ENCODE peak calls at places on chromosomes 1 and 21, in six cellular contexts. One of them, this sample, is unnamed.

GRCh38 chr1:178694923-178695525 is 30.0 kb upstream of the RALGPS2 start:
- DNase-seq in ovary: no peak
- DNase-seq in HepG2: no peak
- DNase-seq in H1: no peak
- DNase-seq in transverse colon: no peak
- DNase-seq in stomach: no peak
- DNase-seq in this sample: no peak

GRCh38 chr1:203692565-203693470 is 66.2 kb downstream of the ATP2B4 start:
- DNase-seq in stomach: peak; percentile 65
- DNase-seq in H1: no peak
- DNase-seq in ovary: peak; percentile 95
- DNase-seq in HepG2: no peak
- DNase-seq in transverse colon: peak; percentile 75
- DNase-seq in this sample: peak; percentile 89

GRCh38 chr1:93244298-93245069 is 64.0 kb downstream of the CCDC18 start:
- DNase-seq in transverse colon: no peak
- DNase-seq in stomach: no peak
- DNase-seq in H1: no peak
- DNase-seq in HepG2: no peak
- DNase-seq in ovary: no peak
- DNase-seq in this sample: no peak

GRCh38 chr1:112337028-112337531 is 58.9 kb upstream of the CTTNBP2NL start:
- DNase-seq in ovary: peak; percentile 20
- DNase-seq in transverse colon: no peak
- DNase-seq in H1: no peak
- DNase-seq in HepG2: peak; percentile 13
- DNase-seq in stomach: peak; percentile 34
- DNase-seq in this sample: no peak

GRCh38 chr1:230403442-230403841 is 22.7 kb downstream of the PGBD5 start:
- DNase-seq in ovary: no peak
- DNase-seq in stomach: no peak
- DNase-seq in HepG2: no peak
- DNase-seq in H1: no peak
- DNase-seq in transverse colon: no peak
- DNase-seq in this sample: no peak

GRCh38 chr1:231800071-231800470 is 173.5 kb downstream of the DISC1 start:
- DNase-seq in HepG2: no peak
- DNase-seq in transverse colon: no peak
- DNase-seq in ovary: no peak
- DNase-seq in stomach: no peak
- DNase-seq in H1: no peak
- DNase-seq in this sample: no peak

GRCh38 chr1:25682059-25682601 is 65.5 kb downstream of the MAN1C1 start:
- DNase-seq in HepG2: no peak
- DNase-seq in H1: no peak
- DNase-seq in ovary: no peak
- DNase-seq in stomach: no peak
- DNase-seq in transverse colon: no peak
- DNase-seq in this sample: no peak

GRCh38 chr1:63928197-63929105 is 154.6 kb downstream of the ROR1 start:
- DNase-seq in stomach: peak; percentile 61
- DNase-seq in transverse colon: no peak
- DNase-seq in HepG2: no peak
- DNase-seq in H1: no peak
- DNase-seq in ovary: no peak
- DNase-seq in this sample: no peak

GRCh38 chr1:84505167-84506001 is 802 bp upstream of the SPATA1 start:
- DNase-seq in transverse colon: peak; percentile 13
- DNase-seq in HepG2: peak; percentile 81
- DNase-seq in H1: no peak
- DNase-seq in stomach: no peak
- DNase-seq in ovary: no peak
- DNase-seq in this sample: no peak

GRCh38 chr21:41766051-41766882 is 585 bp downstream of the RIPK4 start:
- DNase-seq in stomach: no peak
- DNase-seq in transverse colon: no peak
- DNase-seq in H1: no peak
- DNase-seq in HepG2: no peak
- DNase-seq in ovary: no peak
- DNase-seq in this sample: no peak

GRCh38 chr1:46004491-46004890 is 127.9 kb downstream of the PIK3R3 start:
- DNase-seq in transverse colon: no peak
- DNase-seq in stomach: no peak
- DNase-seq in H1: no peak
- DNase-seq in HepG2: no peak
- DNase-seq in ovary: no peak
- DNase-seq in this sample: no peak

GRCh38 chr1:229130028-229130668 is 140.8 kb upstream of the RAB4A start:
- DNase-seq in stomach: peak; percentile 48
- DNase-seq in ovary: no peak
- DNase-seq in HepG2: peak; percentile 88
- DNase-seq in transverse colon: peak; percentile 83
- DNase-seq in H1: no peak
- DNase-seq in this sample: peak; percentile 65

GRCh38 chr1:203648281-203648680 is 21.6 kb downstream of the ATP2B4 start:
- DNase-seq in stomach: no peak
- DNase-seq in HepG2: no peak
- DNase-seq in ovary: no peak
- DNase-seq in transverse colon: no peak
- DNase-seq in H1: no peak
- DNase-seq in this sample: no peak

GRCh38 chr1:1299686-1300351 is 7.9 kb downstream of the ACAP3 start:
- DNase-seq in H1: no peak
- DNase-seq in ovary: no peak
- DNase-seq in transverse colon: no peak
- DNase-seq in HepG2: no peak
- DNase-seq in stomach: no peak
- DNase-seq in this sample: no peak

GRCh38 chr1:156295391-156295947 is at the start of gene GLMP:
- DNase-seq in H1: no peak
- DNase-seq in transverse colon: peak; percentile 77
- DNase-seq in stomach: peak; percentile 78
- DNase-seq in HepG2: peak; percentile 52
- DNase-seq in ovary: peak; percentile 68
- DNase-seq in this sample: peak; percentile 71

GRCh38 chr1:22591576-22591975 is 28.3 kb downstream of the EPHA8 start:
- DNase-seq in H1: no peak
- DNase-seq in HepG2: no peak
- DNase-seq in ovary: no peak
- DNase-seq in stomach: no peak
- DNase-seq in transverse colon: no peak
- DNase-seq in this sample: no peak

GRCh38 chr21:42062543-42063022 is 8.5 kb upstream of the UMODL1 start:
- DNase-seq in H1: no peak
- DNase-seq in stomach: peak; percentile 56
- DNase-seq in transverse colon: peak; percentile 76
- DNase-seq in ovary: no peak
- DNase-seq in HepG2: no peak
- DNase-seq in this sample: no peak

GRCh38 chr1:66231162-66232077 is 302.5 kb upstream of the SGIP1 start:
- DNase-seq in transverse colon: no peak
- DNase-seq in HepG2: no peak
- DNase-seq in ovary: no peak
- DNase-seq in stomach: no peak
- DNase-seq in H1: no peak
- DNase-seq in this sample: no peak

GRCh38 chr1:155360051-155360450 is 39.4 kb downstream of the RUSC1 start:
- DNase-seq in ovary: no peak
- DNase-seq in HepG2: no peak
- DNase-seq in H1: no peak
- DNase-seq in transverse colon: no peak
- DNase-seq in stomach: no peak
- DNase-seq in this sample: no peak

GRCh38 chr1:218538341-218538740 is 193.2 kb downstream of the TGFB2 start:
- DNase-seq in HepG2: no peak
- DNase-seq in H1: no peak
- DNase-seq in transverse colon: no peak
- DNase-seq in ovary: no peak
- DNase-seq in stomach: no peak
- DNase-seq in this sample: no peak

GRCh38 chr1:66000033-66000637 is 207.4 kb downstream of the PDE4B start:
- DNase-seq in ovary: no peak
- DNase-seq in H1: no peak
- DNase-seq in stomach: no peak
- DNase-seq in transverse colon: no peak
- DNase-seq in HepG2: no peak
- DNase-seq in this sample: no peak

GRCh38 chr1:152533327-152533938 is 19.2 kb downstream of the CRCT1 start:
- DNase-seq in HepG2: peak; percentile 48
- DNase-seq in H1: no peak
- DNase-seq in stomach: no peak
- DNase-seq in ovary: no peak
- DNase-seq in transverse colon: peak; percentile 56
- DNase-seq in this sample: no peak

GRCh38 chr1:63871451-63871850 is 97.6 kb downstream of the ROR1 start:
- DNase-seq in HepG2: no peak
- DNase-seq in H1: no peak
- DNase-seq in stomach: no peak
- DNase-seq in ovary: no peak
- DNase-seq in transverse colon: no peak
- DNase-seq in this sample: no peak

GRCh38 chr1:64898107-64898861 is 68.1 kb downstream of the JAK1 start:
- DNase-seq in transverse colon: peak; percentile 82
- DNase-seq in H1: no peak
- DNase-seq in ovary: peak; percentile 89
- DNase-seq in stomach: peak; percentile 75
- DNase-seq in HepG2: peak; percentile 91
- DNase-seq in this sample: no peak

GRCh38 chr21:35045539-35046222 is 3.4 kb downstream of the RUNX1 start:
- DNase-seq in ovary: no peak
- DNase-seq in stomach: no peak
- DNase-seq in HepG2: no peak
- DNase-seq in H1: no peak
- DNase-seq in transverse colon: no peak
- DNase-seq in this sample: no peak

GRCh38 chr1:111366256-111366655 is 61.3 kb downstream of the OVGP1 start:
- DNase-seq in HepG2: no peak
- DNase-seq in stomach: no peak
- DNase-seq in ovary: no peak
- DNase-seq in transverse colon: no peak
- DNase-seq in H1: no peak
- DNase-seq in this sample: no peak

GRCh38 chr1:241944300-241944699 is 13.3 kb upstream of the BECN2 start:
- DNase-seq in H1: no peak
- DNase-seq in stomach: no peak
- DNase-seq in HepG2: no peak
- DNase-seq in ovary: no peak
- DNase-seq in transverse colon: no peak
- DNase-seq in this sample: no peak

GRCh38 chr1:209416009-209416408 is 167.5 kb upstream of the CAMK1G start:
- DNase-seq in HepG2: no peak
- DNase-seq in transverse colon: no peak
- DNase-seq in stomach: no peak
- DNase-seq in H1: no peak
- DNase-seq in ovary: no peak
- DNase-seq in this sample: peak; percentile 14

GRCh38 chr1:192539450-192540132 is 36.0 kb upstream of the RGS1 start:
- DNase-seq in H1: no peak
- DNase-seq in HepG2: peak; percentile 70
- DNase-seq in ovary: no peak
- DNase-seq in transverse colon: no peak
- DNase-seq in stomach: no peak
- DNase-seq in this sample: no peak

GRCh38 chr1:89927037-89927436 is 67.9 kb upstream of the ZNF326 start:
- DNase-seq in transverse colon: no peak
- DNase-seq in ovary: no peak
- DNase-seq in stomach: no peak
- DNase-seq in HepG2: no peak
- DNase-seq in H1: no peak
- DNase-seq in this sample: no peak

GRCh38 chr1:25828491-25828890 is 8.7 kb downstream of the MTFR1L start:
- DNase-seq in H1: no peak
- DNase-seq in stomach: no peak
- DNase-seq in transverse colon: no peak
- DNase-seq in HepG2: no peak
- DNase-seq in ovary: no peak
- DNase-seq in this sample: no peak

GRCh38 chr1:27430903-27431653 is 38.7 kb downstream of the GPR3 start:
- DNase-seq in HepG2: no peak
- DNase-seq in transverse colon: no peak
- DNase-seq in ovary: no peak
- DNase-seq in stomach: no peak
- DNase-seq in H1: no peak
- DNase-seq in this sample: no peak
- TF ChIP-seq EP300 in HepG2: no peak
- TF ChIP-seq EP300 in transverse colon: no peak
- TF ChIP-seq EP300 in ovary: no peak
- TF ChIP-seq EP300 in stomach: no peak
- TF ChIP-seq EP300 in H1: no peak
- TF ChIP-seq EP300 in this sample: peak; percentile 66

GRCh38 chr1:212951058-212951923 is 950 bp downstream of the VASH2 start:
- DNase-seq in H1: no peak
- DNase-seq in ovary: no peak
- DNase-seq in stomach: no peak
- DNase-seq in transverse colon: no peak
- DNase-seq in HepG2: no peak
- DNase-seq in this sample: no peak
- TF ChIP-seq EP300 in H1: no peak
- TF ChIP-seq EP300 in ovary: no peak
- TF ChIP-seq EP300 in stomach: no peak
- TF ChIP-seq EP300 in transverse colon: no peak
- TF ChIP-seq EP300 in HepG2: no peak
- TF ChIP-seq EP300 in this sample: no peak

DNA sequence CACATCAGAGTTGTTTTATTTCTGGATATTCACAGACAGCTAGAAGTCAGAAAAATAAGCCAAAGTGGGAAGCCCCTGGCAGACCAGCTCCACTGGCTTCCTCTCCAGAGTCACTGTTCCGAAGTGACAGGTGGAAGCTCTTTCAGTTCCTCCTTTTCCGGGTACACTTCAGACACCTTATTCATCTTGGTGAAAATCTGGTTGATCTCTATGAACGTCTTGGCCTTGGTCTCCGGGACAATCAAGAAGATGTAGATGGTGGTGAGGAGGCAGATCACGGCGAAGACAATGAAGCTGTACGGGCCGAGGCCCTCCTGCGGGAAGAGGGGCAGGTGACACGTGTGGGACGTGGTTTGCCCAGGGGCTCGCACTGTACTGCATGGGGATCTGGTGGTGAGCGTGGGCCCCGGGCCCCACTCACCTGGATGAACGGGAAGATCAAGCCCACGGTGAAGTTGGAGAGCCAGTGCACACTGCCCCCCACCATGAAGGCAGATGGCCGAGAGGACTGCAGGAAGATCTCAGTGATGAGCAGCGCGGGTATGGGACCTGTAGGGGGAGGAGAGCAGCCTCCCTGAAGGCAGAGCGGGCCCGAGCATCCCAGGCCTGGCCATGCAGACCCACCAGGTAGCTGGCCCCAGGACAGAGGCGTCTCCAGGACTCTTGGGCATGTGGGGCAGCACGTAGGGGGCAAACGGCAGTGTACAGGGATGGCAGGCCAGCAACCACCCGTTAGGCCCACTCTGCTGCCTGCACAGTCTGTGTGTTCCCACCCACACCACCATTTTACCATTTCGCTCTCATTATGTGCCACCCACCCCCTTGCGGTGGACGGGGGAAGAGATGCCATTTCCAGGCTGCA is 11.5 kb upstream of the SLC2A7 start:
- DNase-seq in HepG2: no peak
- DNase-seq in stomach: no peak
- DNase-seq in H1: no peak
- DNase-seq in transverse colon: no peak
- DNase-seq in ovary: no peak
- DNase-seq in this sample: no peak
- TF ChIP-seq EP300 in HepG2: no peak
- TF ChIP-seq EP300 in stomach: no peak
- TF ChIP-seq EP300 in H1: no peak
- TF ChIP-seq EP300 in transverse colon: no peak
- TF ChIP-seq EP300 in ovary: no peak
- TF ChIP-seq EP300 in this sample: no peak

GRCh38 chr1:117189726-117190125 is 21.0 kb downstream of the VTCN1 start:
- DNase-seq in transverse colon: no peak
- DNase-seq in HepG2: no peak
- DNase-seq in H1: no peak
- DNase-seq in ovary: no peak
- DNase-seq in stomach: no peak
- DNase-seq in this sample: no peak
- TF ChIP-seq EP300 in transverse colon: no peak
- TF ChIP-seq EP300 in HepG2: no peak
- TF ChIP-seq EP300 in H1: no peak
- TF ChIP-seq EP300 in ovary: no peak
- TF ChIP-seq EP300 in stomach: no peak
- TF ChIP-seq EP300 in this sample: no peak